ENCODE peak calls at places on chromosomes 3 and 15, in eight cellular contexts. Y is dorsolateral prefrontal cortex, P is A549, Z is tibial artery, B is AG09319, N is AG04450, M is GM12878, H is Calu3. W is an unnamed sample.

GRCh38 chr3:118146658-118147375 is 887.8 kb downstream of the IGSF11 start:
- DNase-seq in Y (no peak), P (no peak), Z (no peak), B (no peak), N (no peak), M (no peak), H (no peak), W (no peak)

GRCh38 chr15:85582076-85582718 is 201.8 kb downstream of the AKAP13 start:
- DNase-seq in Y (no peak), P (no peak), Z (no peak), B (peak; percentile 15), N (no peak), M (peak; percentile 34), H (peak; percentile 45), W (peak; percentile 41)

GRCh38 chr3:27138562-27138961 is 230.6 kb downstream of the NEK10 start:
- DNase-seq in Y (no peak), P (no peak), Z (no peak), B (no peak), N (no peak), M (no peak), H (no peak), W (no peak)

GRCh38 chr15:88018865-88019626 is 237.5 kb downstream of the NTRK3 start:
- DNase-seq in Y (no peak), P (no peak), Z (no peak), B (peak; percentile 8), N (no peak), M (no peak), H (no peak), W (no peak)

GRCh38 chr3:4589475-4590111 is 96.4 kb downstream of the ITPR1 start:
- DNase-seq in Y (no peak), P (no peak), Z (no peak), B (no peak), N (no peak), M (no peak), H (no peak), W (no peak)

GRCh38 chr15:72509484-72509883 is 35.4 kb downstream of the ARIH1 start:
- DNase-seq in Y (no peak), P (no peak), Z (no peak), B (no peak), N (no peak), M (no peak), H (no peak), W (no peak)

GRCh38 chr3:197378987-197379718 is 80.7 kb upstream of the DLG1 start:
- DNase-seq in Y (no peak), P (no peak), Z (peak; percentile 15), B (no peak), N (no peak), M (no peak), H (no peak), W (no peak)

GRCh38 chr3:12871404-12871983 is 30.1 kb upstream of the RPL32 start:
- DNase-seq in Y (no peak), P (no peak), Z (no peak), B (no peak), N (no peak), M (no peak), H (no peak), W (no peak)

DNA sequence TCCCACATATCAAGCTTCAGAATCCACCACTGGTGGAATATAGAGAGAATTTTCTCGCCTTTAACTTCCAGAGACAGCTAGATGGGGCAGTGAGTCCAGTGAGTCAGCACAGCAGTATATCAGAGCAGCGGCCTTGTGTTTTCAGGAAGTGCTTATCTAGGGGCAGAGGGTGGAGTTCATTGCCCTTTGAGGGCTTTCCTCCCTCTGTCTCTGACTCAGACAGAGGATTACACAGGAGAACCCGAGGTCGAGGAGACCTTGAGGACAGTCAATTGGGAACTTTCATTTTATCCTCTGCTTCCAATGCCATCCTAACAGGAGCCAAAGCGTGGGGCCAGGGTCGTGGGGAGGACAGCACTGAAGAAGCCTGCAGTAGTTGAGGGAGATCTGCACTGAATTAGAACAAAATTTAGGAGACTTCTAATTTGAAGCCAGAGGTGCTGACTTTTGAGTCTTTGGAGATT is 109.6 kb upstream of the UMPS start:
- DNase-seq in Y (no peak), P (peak; percentile 12), Z (no peak), B (no peak), N (no peak), M (peak; percentile 38), H (peak; percentile 26), W (no peak)
- TF ChIP-seq CTCF in Y (no peak), P (peak; percentile 23), Z (no peak), B (no peak), N (no peak), M (no peak), H (no peak), W (no peak)

GRCh38 chr3:179750720-179751328 is 98.0 kb downstream of the USP13 start:
- DNase-seq in Y (no peak), P (no peak), Z (no peak), B (no peak), N (no peak), M (no peak), H (peak; percentile 27), W (no peak)
- TF ChIP-seq CTCF in Y (peak; percentile 38), P (peak; percentile 36), Z (no peak), B (peak; percentile 73), N (peak; percentile 75), M (peak; percentile 55), H (peak; percentile 79), W (peak; percentile 53)

GRCh38 chr3:97301114-97301513 is 463.4 kb upstream of the ARL6 start:
- DNase-seq in Y (no peak), P (no peak), Z (no peak), B (no peak), N (no peak), M (no peak), H (no peak), W (no peak)
- TF ChIP-seq CTCF in Y (no peak), P (no peak), Z (no peak), B (no peak), N (no peak), M (no peak), H (no peak), W (no peak)

GRCh38 chr3:174000675-174001074 is 603.1 kb downstream of the NLGN1 start:
- DNase-seq in Y (no peak), P (no peak), Z (no peak), B (no peak), N (no peak), M (no peak), H (no peak), W (no peak)

GRCh38 chr3:174002543-174002942 is 605.0 kb downstream of the NLGN1 start:
- DNase-seq in Y (no peak), P (no peak), Z (no peak), B (no peak), N (no peak), M (no peak), H (peak; percentile 55), W (no peak)
- TF ChIP-seq CTCF in Y (no peak), P (no peak), Z (no peak), B (no peak), N (peak; percentile 45), M (no peak), H (peak; percentile 61), W (no peak)

GRCh38 chr3:53833650-53834049 is 12.6 kb downstream of the CHDH start:
- DNase-seq in Y (no peak), P (no peak), Z (peak; percentile 54), B (no peak), N (no peak), M (no peak), H (no peak), W (no peak)

GRCh38 chr3:53836084-53836872 is 9.9 kb downstream of the CHDH start:
- DNase-seq in Y (no peak), P (no peak), Z (peak; percentile 53), B (no peak), N (no peak), M (no peak), H (no peak), W (no peak)

GRCh38 chr3:53834429-53835095 is 11.7 kb downstream of the CHDH start:
- DNase-seq in Y (no peak), P (no peak), Z (peak; percentile 11), B (no peak), N (no peak), M (no peak), H (no peak), W (no peak)

GRCh38 chr3:53835257-53835656 is 11.0 kb downstream of the CHDH start:
- DNase-seq in Y (no peak), P (no peak), Z (peak; percentile 19), B (no peak), N (no peak), M (no peak), H (no peak), W (no peak)

GRCh38 chr3:53833053-53833645 is 13.1 kb downstream of the CHDH start:
- DNase-seq in Y (no peak), P (no peak), Z (peak; percentile 56), B (no peak), N (no peak), M (no peak), H (no peak), W (no peak)
- TF ChIP-seq CTCF in Y (no peak), P (no peak), Z (no peak), B (no peak), N (no peak), M (no peak), H (no peak), W (no peak)